ENCODE peak calls at places on chromosomes 4 and X, in nine cellular contexts. M is CD8-positive, alpha-beta T cell; B is progenitor cell of endocrine pancreas; R is left cardiac atrium; I is foreskin fibroblast; S is AG08395; E is stomach; L is psoas muscle; H is NCI-H1436. A is an unnamed sample.

GRCh38 chrX:118626346-118626745 is 101.1 kb upstream of the IL13RA1 start:
- DNase-seq in M (no peak), R (no peak), B (no peak), I (no peak), E (no peak), S (no peak), H (no peak), L (no peak), A (no peak)

GRCh38 chrX:112043997-112044396 is 38.6 kb downstream of the TRPC5 start:
- DNase-seq in S (no peak), L (no peak), M (no peak), E (no peak), I (no peak), H (no peak), R (no peak), B (no peak), A (no peak)

GRCh38 chrX:154516655-154517100 is 646 bp upstream of the FAM3A start:
- DNase-seq in S (no peak), I (peak; percentile 38), E (no peak), M (no peak), H (no peak), L (no peak), R (no peak), B (no peak), A (no peak)

GRCh38 chrX:107880054-107880610 is 54.5 kb downstream of the MID2 start:
- DNase-seq in S (no peak), R (no peak), H (no peak), L (no peak), B (no peak), M (no peak), I (no peak), E (no peak), A (no peak)

GRCh38 chrX:41468647-41469323 is 21.6 kb downstream of the NYX start:
- DNase-seq in E (peak; percentile 33), L (peak; percentile 63), B (no peak), R (no peak), I (peak; percentile 41), H (peak; percentile 55), S (no peak), M (no peak), A (no peak)

GRCh38 chr4:113781439-113782040 is 20.0 kb upstream of the CAMK2D start:
- DNase-seq in R (no peak), E (no peak), B (no peak), I (no peak), M (no peak), L (no peak), S (peak; percentile 14), H (peak; percentile 9), A (no peak)

GRCh38 chrX:51802917-51803688 is 59.9 kb downstream of the GSPT2 start:
- DNase-seq in B (peak; percentile 22), L (no peak), H (peak; percentile 34), E (peak; percentile 57), M (peak; percentile 27), S (peak; percentile 43), R (peak; percentile 50), I (peak; percentile 46), A (peak; percentile 46)

GRCh38 chr4:24471623-24472510 is 112.5 kb downstream of the DHX15 start:
- DNase-seq in H (no peak), B (peak; percentile 15), E (no peak), S (no peak), M (no peak), I (peak; percentile 6), L (peak; percentile 50), R (peak; percentile 27), A (peak; percentile 5)

GRCh38 chrX:12970691-12971202 is 4.2 kb upstream of the TMSB4X start:
- DNase-seq in B (no peak), I (peak; percentile 45), M (no peak), R (no peak), H (peak; percentile 38), L (no peak), E (no peak), S (peak; percentile 61), A (peak; percentile 58)

GRCh38 chr4:145380123-145380522 is 101.5 kb upstream of the SMAD1 start:
- DNase-seq in R (no peak), M (no peak), I (no peak), B (no peak), L (no peak), S (no peak), E (no peak), H (no peak), A (no peak)

GRCh38 chr4:74370912-74371311 is 6.0 kb downstream of the EREG start:
- DNase-seq in M (no peak), L (no peak), S (peak; percentile 46), B (peak; percentile 11), E (no peak), I (peak; percentile 65), R (no peak), H (no peak), A (peak; percentile 16)

GRCh38 chr4:82469776-82470345 is 39.5 kb downstream of the ENOPH1 start:
- DNase-seq in E (no peak), L (no peak), B (no peak), R (no peak), M (no peak), H (no peak), I (peak; percentile 62), S (peak; percentile 66), A (no peak)

A was measured in naive thymus-derived CD4-positive, alpha-beta T cell.